ENCODE peak calls at places on chromosomes 12 and 14, in five cellular contexts. H is amygdala; U is stimulated activated naive CD8-positive, alpha-beta T cell treated with anti-CD3 and anti-CD28 coated beads, Interleukin-15, Interleukin-2, amounts not matched to agents 100 U/mL and 50 U/mL, for 24 hours; P is WERI-Rb-1; L is lower leg skin. E is an unnamed sample.

GRCh38 chr12:4211372-4211771 is 62.2 kb upstream of the CCND2 start:
- DNase-seq in P (no peak), L (no peak), U (no peak), H (no peak), E (no peak)

GRCh38 chr14:59463773-59464650 is 1.2 kb downstream of the GPR135 start:
- DNase-seq in H (no peak), L (no peak), U (peak; percentile 55), P (no peak), E (no peak)

GRCh38 chr14:104140213-104140462 is 1.8 kb downstream of the KIF26A start:
- DNase-seq in P (peak; percentile 7), L (no peak), U (peak; percentile 2), H (no peak), E (no peak)

GRCh38 chr14:26389646-26390508 is 208.0 kb downstream of the NOVA1 start:
- DNase-seq in P (no peak), L (no peak), U (no peak), H (no peak), E (no peak)

GRCh38 chr14:61461808-61462275 is 140.5 kb downstream of the PRKCH start:
- DNase-seq in L (peak; percentile 56), U (peak; percentile 36), P (no peak), H (no peak), E (no peak)

GRCh38 chr14:26897186-26897585 is 299.4 kb upstream of the NOVA1 start:
- DNase-seq in H (no peak), P (no peak), L (no peak), U (no peak), E (no peak)

GRCh38 chr14:55807059-55807499 is 227.1 kb downstream of the KTN1 start:
- DNase-seq in U (peak; percentile 64), H (peak; percentile 59), P (no peak), L (peak; percentile 88), E (no peak)

GRCh38 chr14:67003009-67003753 is 186.1 kb upstream of the GARIN2 start:
- DNase-seq in L (no peak), H (no peak), P (no peak), U (no peak), E (no peak)

GRCh38 chr12:92382383-92382878 is 236.8 kb upstream of the BTG1 start:
- DNase-seq in P (no peak), U (no peak), H (no peak), L (no peak), E (no peak)

GRCh38 chr12:24360907-24361306 is 411.4 kb upstream of the SOX5 start:
- DNase-seq in P (no peak), L (no peak), H (no peak), U (no peak), E (no peak)

GRCh38 chr12:24795699-24796385 is 153.1 kb downstream of the BCAT1 start:
- DNase-seq in H (no peak), U (no peak), P (no peak), L (no peak), E (no peak)

GRCh38 chr14:95253039-95253620 is 66.6 kb downstream of the CLMN start:
- DNase-seq in L (no peak), H (no peak), U (no peak), P (no peak), E (no peak)

GRCh38 chr12:92056290-92056689 is 89.4 kb downstream of the BTG1 start:
- DNase-seq in U (no peak), H (no peak), L (no peak), P (no peak), E (no peak)

GRCh38 chr12:131775904-131776889 is 52.0 kb upstream of the MMP17 start:
- DNase-seq in H (no peak), P (no peak), L (no peak), U (peak; percentile 14), E (no peak)

GRCh38 chr14:73455294-73455693 is 3.1 kb downstream of the NUMB start:
- DNase-seq in L (no peak), H (no peak), P (no peak), U (no peak), E (no peak)

GRCh38 chr14:97634786-97635185 is 837.6 kb downstream of the VRK1 start:
- DNase-seq in U (peak; percentile 14), H (no peak), P (no peak), L (no peak), E (no peak)

GRCh38 chr14:73887116-73887490 is 444 bp downstream of the ZNF410 start:
- DNase-seq in H (no peak), P (no peak), U (no peak), L (peak; percentile 24), E (peak; percentile 87)

GRCh38 chr14:93926873-93927571 is at the start of gene FAM181A:
- DNase-seq in H (peak; percentile 31), U (no peak), P (no peak), L (no peak), E (no peak)

GRCh38 chr14:105247715-105248367 is 492 bp upstream of the BTBD6 start:
- DNase-seq in P (no peak), U (no peak), H (no peak), L (no peak), E (no peak)

GRCh38 chr12:33818313-33818712 is 204.0 kb upstream of the ALG10 start:
- DNase-seq in U (no peak), L (no peak), H (no peak), P (no peak), E (no peak)

GRCh38 chr14:61268797-61269196 is 12.3 kb downstream of the TMEM30B start:
- DNase-seq in U (no peak), P (no peak), H (no peak), L (no peak), E (no peak)

GRCh38 chr12:113075137-113075683 is 18.7 kb downstream of the DTX1 start:
- DNase-seq in U (no peak), L (no peak), H (no peak), P (no peak), E (no peak)

GRCh38 chr12:6323340-6323994 is 13.0 kb downstream of the PLEKHG6 start:
- DNase-seq in U (no peak), P (peak; percentile 65), H (no peak), L (no peak), E (no peak)

GRCh38 chr14:21071225-21072041 is 1.3 kb downstream of the ARHGEF40 start:
- DNase-seq in L (peak; percentile 79), P (peak; percentile 88), U (peak; percentile 78), H (peak; percentile 79), E (no peak)

E was measured in vagina.